ENCODE peak calls at places on chromosomes 5 and 9, in eight cellular contexts. U is mesendoderm; O is effector CD4-positive, alpha-beta T cell; X is body of pancreas; C is mammary epithelial cell; N is foreskin fibroblast; Z is thyroid gland; P is GM10248. S is an unnamed sample.

GRCh38 chr5:139817362-139817761 is 21.8 kb downstream of the PSD2 start:
- DNase-seq in U (no peak), O (no peak), X (no peak), C (no peak), N (no peak), Z (no peak), P (no peak), S (no peak)

GRCh38 chr5:137156175-137156574 is 343.0 kb downstream of the SPOCK1 start:
- DNase-seq in U (peak; percentile 34), O (no peak), X (no peak), C (no peak), N (no peak), Z (no peak), P (no peak), S (no peak)

GRCh38 chr9:131837316-131837715 is 97.4 kb upstream of the RAPGEF1 start:
- DNase-seq in U (peak; percentile 55), O (no peak), X (peak; percentile 21), C (no peak), N (no peak), Z (peak; percentile 46), P (no peak), S (peak; percentile 22)

GRCh38 chr5:4879693-4880303 is 260.3 kb upstream of the ADAMTS16 start:
- DNase-seq in U (peak; percentile 80), O (no peak), X (peak; percentile 84), C (peak; percentile 43), N (peak; percentile 75), Z (peak; percentile 63), P (peak; percentile 78), S (peak; percentile 41)

GRCh38 chr5:119655081-119655480 is 25.7 kb downstream of the FAM170A start:
- DNase-seq in U (no peak), O (no peak), X (no peak), C (peak; percentile 91), N (peak; percentile 76), Z (no peak), P (no peak), S (no peak)

GRCh38 chr5:31963358-31963757 is 210.8 kb downstream of the GOLPH3 start:
- DNase-seq in U (no peak), O (no peak), X (no peak), C (no peak), N (no peak), Z (no peak), P (no peak), S (no peak)

GRCh38 chr9:137956688-137957385 is 79.3 kb downstream of the CACNA1B start:
- DNase-seq in U (no peak), O (no peak), X (no peak), C (no peak), N (no peak), Z (peak; percentile 12), P (peak; percentile 18), S (no peak)

GRCh38 chr9:133760713-133761290 is 22.6 kb upstream of the SARDH start:
- DNase-seq in U (no peak), O (no peak), X (peak; percentile 1), C (no peak), N (no peak), Z (no peak), P (no peak), S (no peak)

GRCh38 chr5:173734716-173735115 is 118.3 kb upstream of the BOD1 start:
- DNase-seq in U (no peak), O (no peak), X (no peak), C (no peak), N (no peak), Z (no peak), P (no peak), S (no peak)

GRCh38 chr9:131986576-131986975 is 93.1 kb downstream of the MED27 start:
- DNase-seq in U (no peak), O (no peak), X (no peak), C (no peak), N (no peak), Z (no peak), P (no peak), S (no peak)

GRCh38 chr5:42715791-42716190 is 40.8 kb upstream of the CCDC152 start:
- DNase-seq in U (no peak), O (no peak), X (no peak), C (no peak), N (peak; percentile 7), Z (no peak), P (no peak), S (no peak)

S was measured in NCI-H2171.